ENCODE peak calls at places on chromosomes 3 and 15, in eight cellular contexts. One of them, this sample, is unnamed.

GRCh38 chr15:101105059-101105851 is 146.6 kb downstream of the CHSY1 start:
- DNase-seq in H7: peak; percentile 49
- DNase-seq in WTC11: no peak
- DNase-seq in EL: peak; percentile 54
- DNase-seq in stimulated activated CD8-positive, alpha-beta memory T cell treated with anti-CD3 and anti-CD28 coated beads, Interleukin-2, amount 100 ng/mL, for 48 hours: no peak
- DNase-seq in NCI-H1092 treated with DMSO at 0.1 percent for 48 hours: no peak
- DNase-seq in Right ventricle myocardium superior: no peak
- DNase-seq in GDM1: no peak
- DNase-seq in this sample: no peak

GRCh38 chr3:99872633-99873254 is 55.1 kb downstream of the CMSS1 start:
- DNase-seq in stimulated activated CD8-positive, alpha-beta memory T cell treated with anti-CD3 and anti-CD28 coated beads, Interleukin-2, amount 100 ng/mL, for 48 hours: no peak
- DNase-seq in H7: no peak
- DNase-seq in EL: no peak
- DNase-seq in GDM1: no peak
- DNase-seq in Right ventricle myocardium superior: no peak
- DNase-seq in WTC11: no peak
- DNase-seq in NCI-H1092 treated with DMSO at 0.1 percent for 48 hours: no peak
- DNase-seq in this sample: no peak

GRCh38 chr3:14885307-14885706 is 62.1 kb upstream of the NR2C2 start:
- DNase-seq in GDM1: no peak
- DNase-seq in EL: no peak
- DNase-seq in stimulated activated CD8-positive, alpha-beta memory T cell treated with anti-CD3 and anti-CD28 coated beads, Interleukin-2, amount 100 ng/mL, for 48 hours: no peak
- DNase-seq in H7: no peak
- DNase-seq in WTC11: no peak
- DNase-seq in NCI-H1092 treated with DMSO at 0.1 percent for 48 hours: no peak
- DNase-seq in Right ventricle myocardium superior: no peak
- DNase-seq in this sample: no peak

GRCh38 chr3:149448331-149448831 is 26.1 kb upstream of the TM4SF4 start:
- DNase-seq in NCI-H1092 treated with DMSO at 0.1 percent for 48 hours: no peak
- DNase-seq in EL: peak; percentile 90
- DNase-seq in GDM1: peak; percentile 42
- DNase-seq in Right ventricle myocardium superior: no peak
- DNase-seq in H7: no peak
- DNase-seq in WTC11: no peak
- DNase-seq in stimulated activated CD8-positive, alpha-beta memory T cell treated with anti-CD3 and anti-CD28 coated beads, Interleukin-2, amount 100 ng/mL, for 48 hours: no peak
- DNase-seq in this sample: peak; percentile 66

GRCh38 chr15:25543156-25543555 is 104.3 kb upstream of the UBE3A start:
- DNase-seq in NCI-H1092 treated with DMSO at 0.1 percent for 48 hours: peak; percentile 53
- DNase-seq in H7: no peak
- DNase-seq in EL: peak; percentile 2
- DNase-seq in Right ventricle myocardium superior: no peak
- DNase-seq in stimulated activated CD8-positive, alpha-beta memory T cell treated with anti-CD3 and anti-CD28 coated beads, Interleukin-2, amount 100 ng/mL, for 48 hours: no peak
- DNase-seq in WTC11: no peak
- DNase-seq in GDM1: no peak
- DNase-seq in this sample: peak; percentile 82

GRCh38 chr3:147735662-147736061 is 326.5 kb downstream of the ZIC1 start:
- DNase-seq in H7: no peak
- DNase-seq in EL: no peak
- DNase-seq in NCI-H1092 treated with DMSO at 0.1 percent for 48 hours: no peak
- DNase-seq in GDM1: no peak
- DNase-seq in Right ventricle myocardium superior: no peak
- DNase-seq in WTC11: no peak
- DNase-seq in stimulated activated CD8-positive, alpha-beta memory T cell treated with anti-CD3 and anti-CD28 coated beads, Interleukin-2, amount 100 ng/mL, for 48 hours: no peak
- DNase-seq in this sample: no peak

GRCh38 chr3:48344867-48345507 is 11.5 kb upstream of the SPINK8 start:
- DNase-seq in Right ventricle myocardium superior: no peak
- DNase-seq in GDM1: no peak
- DNase-seq in NCI-H1092 treated with DMSO at 0.1 percent for 48 hours: no peak
- DNase-seq in H7: no peak
- DNase-seq in EL: no peak
- DNase-seq in WTC11: no peak
- DNase-seq in stimulated activated CD8-positive, alpha-beta memory T cell treated with anti-CD3 and anti-CD28 coated beads, Interleukin-2, amount 100 ng/mL, for 48 hours: no peak
- DNase-seq in this sample: no peak

GRCh38 chr3:124299831-124300230 is 307.9 kb upstream of the ROPN1 start:
- DNase-seq in Right ventricle myocardium superior: no peak
- DNase-seq in WTC11: no peak
- DNase-seq in EL: no peak
- DNase-seq in GDM1: no peak
- DNase-seq in NCI-H1092 treated with DMSO at 0.1 percent for 48 hours: no peak
- DNase-seq in H7: no peak
- DNase-seq in stimulated activated CD8-positive, alpha-beta memory T cell treated with anti-CD3 and anti-CD28 coated beads, Interleukin-2, amount 100 ng/mL, for 48 hours: no peak
- DNase-seq in this sample: no peak

GRCh38 chr3:51802091-51802720 is 23.2 kb upstream of the IQCF6 start:
- DNase-seq in stimulated activated CD8-positive, alpha-beta memory T cell treated with anti-CD3 and anti-CD28 coated beads, Interleukin-2, amount 100 ng/mL, for 48 hours: no peak
- DNase-seq in WTC11: no peak
- DNase-seq in H7: no peak
- DNase-seq in GDM1: no peak
- DNase-seq in NCI-H1092 treated with DMSO at 0.1 percent for 48 hours: no peak
- DNase-seq in EL: no peak
- DNase-seq in Right ventricle myocardium superior: no peak
- DNase-seq in this sample: no peak

GRCh38 chr15:81312790-81313543 is 11.0 kb downstream of the STARD5 start:
- DNase-seq in Right ventricle myocardium superior: peak; percentile 79
- DNase-seq in H7: no peak
- DNase-seq in NCI-H1092 treated with DMSO at 0.1 percent for 48 hours: no peak
- DNase-seq in stimulated activated CD8-positive, alpha-beta memory T cell treated with anti-CD3 and anti-CD28 coated beads, Interleukin-2, amount 100 ng/mL, for 48 hours: no peak
- DNase-seq in WTC11: no peak
- DNase-seq in GDM1: no peak
- DNase-seq in EL: peak; percentile 98
- DNase-seq in this sample: peak; percentile 94